ENCODE peak calls at places on chromosomes 13 and 19, in ten cellular contexts. E, V, N, C, J, T, M, P, A and B are unnamed samples.

GRCh38 chr19:45767881-45768643 is 990 bp downstream of the SIX5 start:
- DNase-seq in E (no peak), V (no peak), N (no peak), C (no peak), J (no peak), T (peak; percentile 81), M (no peak), P (no peak), A (peak; percentile 86), B (peak; percentile 73)

GRCh38 chr19:3046621-3047306 is 15.5 kb downstream of the TLE5 start:
- DNase-seq in E (no peak), V (peak; percentile 58), N (no peak), C (no peak), J (no peak), T (no peak), M (no peak), P (no peak), A (no peak), B (no peak)

GRCh38 chr13:31495336-31495735 is 244.0 kb upstream of the RXFP2 start:
- DNase-seq in E (no peak), V (no peak), N (no peak), C (no peak), J (no peak), T (no peak), M (no peak), P (no peak), A (no peak), B (no peak)

GRCh38 chr19:28737021-28737525 is 475.9 kb downstream of the UQCRFS1 start:
- DNase-seq in E (no peak), V (no peak), N (no peak), C (no peak), J (peak; percentile 31), T (no peak), M (peak; percentile 28), P (peak; percentile 64), A (no peak), B (peak; percentile 22)

GRCh38 chr13:23022667-23023066 is 158.1 kb upstream of the SGCG start:
- DNase-seq in E (no peak), V (no peak), N (no peak), C (no peak), J (no peak), T (no peak), M (no peak), P (no peak), A (no peak), B (no peak)

GRCh38 chr19:1592023-1592754 is 476 bp downstream of the MBD3 start:
- DNase-seq in E (peak; percentile 69), V (peak; percentile 43), N (peak; percentile 44), C (peak; percentile 66), J (peak; percentile 65), T (peak; percentile 87), M (peak; percentile 75), P (peak; percentile 80), A (no peak), B (peak; percentile 83)

GRCh38 chr13:33606692-33607091 is 211.3 kb upstream of the RFC3 start:
- DNase-seq in E (no peak), V (no peak), N (no peak), C (no peak), J (no peak), T (no peak), M (no peak), P (no peak), A (no peak), B (peak; percentile 12)

GRCh38 chr13:110347535-110348308 is 40.6 kb downstream of the COL4A2 start:
- DNase-seq in E (no peak), V (no peak), N (no peak), C (no peak), J (peak; percentile 89), T (no peak), M (peak; percentile 71), P (no peak), A (peak; percentile 95), B (peak; percentile 84)

GRCh38 chr19:29275266-29275665 is 62.3 kb upstream of the UQCRFS1 start:
- DNase-seq in E (no peak), V (no peak), N (no peak), C (no peak), J (no peak), T (peak; percentile 8), M (no peak), P (no peak), A (peak; percentile 26), B (no peak)

GRCh38 chr13:46866150-46866549 is 30.7 kb downstream of the HTR2A start:
- DNase-seq in E (no peak), V (no peak), N (no peak), C (no peak), J (peak; percentile 42), T (no peak), M (peak; percentile 17), P (peak; percentile 80), A (peak; percentile 35), B (peak; percentile 20)

GRCh38 chr13:98706446-98707110 is 45.9 kb downstream of the SLC15A1 start:
- DNase-seq in E (no peak), V (no peak), N (no peak), C (no peak), J (peak; percentile 88), T (no peak), M (no peak), P (no peak), A (no peak), B (no peak)

GRCh38 chr19:18610556-18611326 is 1.9 kb upstream of the TMEM59L start:
- DNase-seq in E (no peak), V (no peak), N (no peak), C (no peak), J (no peak), T (no peak), M (no peak), P (no peak), A (peak; percentile 48), B (no peak)

GRCh38 chr13:96552523-96552922 is 441.8 kb downstream of the OXGR1 start:
- DNase-seq in E (no peak), V (no peak), N (no peak), C (no peak), J (no peak), T (no peak), M (no peak), P (no peak), A (no peak), B (no peak)

GRCh38 chr19:7500811-7501450 is 12.1 kb upstream of the PEX11G start:
- DNase-seq in E (no peak), V (peak; percentile 89), N (peak; percentile 62), C (peak; percentile 79), J (no peak), T (peak; percentile 66), M (no peak), P (peak; percentile 65), A (peak; percentile 84), B (no peak)

GRCh38 chr19:14147797-14148605 is 11.6 kb upstream of the ASF1B start:
- DNase-seq in E (no peak), V (no peak), N (no peak), C (no peak), J (peak; percentile 40), T (no peak), M (peak; percentile 43), P (peak; percentile 56), A (no peak), B (peak; percentile 54)

GRCh38 chr13:84925443-84925842 is 873.8 kb downstream of the SLITRK6 start:
- DNase-seq in E (no peak), V (no peak), N (no peak), C (no peak), J (peak; percentile 35), T (no peak), M (no peak), P (no peak), A (no peak), B (no peak)

GRCh38 chr19:49287141-49287540 is 37.9 kb downstream of the SLC6A16 start:
- DNase-seq in E (no peak), V (no peak), N (no peak), C (no peak), J (no peak), T (no peak), M (no peak), P (no peak), A (no peak), B (no peak)

GRCh38 chr13:72677431-72677830 is 50.0 kb downstream of the MZT1 start:
- DNase-seq in E (no peak), V (no peak), N (no peak), C (no peak), J (no peak), T (no peak), M (no peak), P (no peak), A (no peak), B (no peak)

GRCh38 chr13:43058318-43058674 is 34.9 kb downstream of the DNAJC15 start:
- DNase-seq in E (no peak), V (no peak), N (no peak), C (no peak), J (peak; percentile 91), T (no peak), M (peak; percentile 86), P (no peak), A (peak; percentile 87), B (peak; percentile 87)

GRCh38 chr19:47229674-47230121 is 1.3 kb downstream of the BBC3 start:
- DNase-seq in E (no peak), V (no peak), N (no peak), C (no peak), J (no peak), T (no peak), M (no peak), P (peak; percentile 51), A (no peak), B (peak; percentile 31)

GRCh38 chr13:39552233-39552632 is 50.8 kb downstream of the LHFPL6 start:
- DNase-seq in E (no peak), V (no peak), N (no peak), C (no peak), J (no peak), T (no peak), M (no peak), P (no peak), A (no peak), B (no peak)

GRCh38 chr13:109813663-109814062 is 27.3 kb upstream of the IRS2 start:
- DNase-seq in E (no peak), V (no peak), N (no peak), C (no peak), J (no peak), T (no peak), M (no peak), P (no peak), A (no peak), B (no peak)

GRCh38 chr13:28181413-28181812 is 43.1 kb downstream of the PAN3 start:
- DNase-seq in E (no peak), V (no peak), N (no peak), C (no peak), J (peak; percentile 57), T (no peak), M (peak; percentile 54), P (no peak), A (no peak), B (peak; percentile 29)

GRCh38 chr19:1533510-1534150 is 9.8 kb downstream of the PLK5 start:
- DNase-seq in E (no peak), V (no peak), N (no peak), C (no peak), J (no peak), T (no peak), M (no peak), P (no peak), A (no peak), B (no peak)

GRCh38 chr13:63167699-63168337 is 1752.2 kb upstream of the PCDH20 start:
- DNase-seq in E (no peak), V (no peak), N (no peak), C (no peak), J (no peak), T (no peak), M (no peak), P (no peak), A (no peak), B (peak; percentile 6)

GRCh38 chr19:3969435-3970312 is 1.2 kb downstream of the DAPK3 start:
- DNase-seq in E (no peak), V (peak; percentile 66), N (no peak), C (no peak), J (peak; percentile 91), T (no peak), M (peak; percentile 84), P (no peak), A (peak; percentile 91), B (peak; percentile 89)

GRCh38 chr13:79909664-79910063 is 428.7 kb downstream of the NDFIP2 start:
- DNase-seq in E (no peak), V (no peak), N (no peak), C (no peak), J (no peak), T (no peak), M (no peak), P (no peak), A (no peak), B (no peak)

GRCh38 chr19:1745589-1746031 is 7.7 kb upstream of the ONECUT3 start:
- DNase-seq in E (no peak), V (no peak), N (no peak), C (no peak), J (no peak), T (no peak), M (no peak), P (peak; percentile 48), A (no peak), B (no peak)